ENCODE peak calls at places on chromosomes 4 and X, in five cellular contexts. One of them, this sample, is unnamed.

GRCh38 chrX:150942958-150943594 is 40.1 kb upstream of the HMGB3 start:
- DNase-seq in upper lobe of left lung: no peak
- DNase-seq in skeletal muscle cell: no peak
- DNase-seq in effector memory CD8-positive, alpha-beta T cell: no peak
- DNase-seq in stimulated activated CD4-positive, alpha-beta T cell treated with anti-CD3 and anti-CD28 coated beads, Interleukin-4, amount 100 ng/mL, for 1 hour: no peak
- DNase-seq in this sample: no peak

GRCh38 chr4:6856391-6856790 is 53.2 kb upstream of the TBC1D14 start:
- DNase-seq in upper lobe of left lung: no peak
- DNase-seq in skeletal muscle cell: no peak
- DNase-seq in effector memory CD8-positive, alpha-beta T cell: no peak
- DNase-seq in stimulated activated CD4-positive, alpha-beta T cell treated with anti-CD3 and anti-CD28 coated beads, Interleukin-4, amount 100 ng/mL, for 1 hour: no peak
- DNase-seq in this sample: no peak

GRCh38 chr4:183438458-183439113 is 5.8 kb upstream of the CDKN2AIP start:
- DNase-seq in upper lobe of left lung: no peak
- DNase-seq in skeletal muscle cell: peak
- DNase-seq in effector memory CD8-positive, alpha-beta T cell: no peak
- DNase-seq in stimulated activated CD4-positive, alpha-beta T cell treated with anti-CD3 and anti-CD28 coated beads, Interleukin-4, amount 100 ng/mL, for 1 hour: no peak
- DNase-seq in this sample: no peak

GRCh38 chr4:91630054-91630453 is 673.7 kb upstream of the GRID2 start:
- DNase-seq in upper lobe of left lung: no peak
- DNase-seq in skeletal muscle cell: no peak
- DNase-seq in effector memory CD8-positive, alpha-beta T cell: no peak
- DNase-seq in stimulated activated CD4-positive, alpha-beta T cell treated with anti-CD3 and anti-CD28 coated beads, Interleukin-4, amount 100 ng/mL, for 1 hour: no peak
- DNase-seq in this sample: no peak

GRCh38 chrX:153582896-153583295 is 16.0 kb downstream of the CCNQ start:
- DNase-seq in upper lobe of left lung: no peak
- DNase-seq in skeletal muscle cell: no peak
- DNase-seq in effector memory CD8-positive, alpha-beta T cell: peak
- DNase-seq in stimulated activated CD4-positive, alpha-beta T cell treated with anti-CD3 and anti-CD28 coated beads, Interleukin-4, amount 100 ng/mL, for 1 hour: peak
- DNase-seq in this sample: peak

GRCh38 chr4:177057191-177057590 is 252.5 kb upstream of the NEIL3 start:
- DNase-seq in upper lobe of left lung: no peak
- DNase-seq in skeletal muscle cell: no peak
- DNase-seq in effector memory CD8-positive, alpha-beta T cell: no peak
- DNase-seq in stimulated activated CD4-positive, alpha-beta T cell treated with anti-CD3 and anti-CD28 coated beads, Interleukin-4, amount 100 ng/mL, for 1 hour: no peak
- DNase-seq in this sample: no peak

GRCh38 chrX:20066968-20067708 is 49.6 kb downstream of the MAP7D2 start:
- DNase-seq in upper lobe of left lung: no peak
- DNase-seq in skeletal muscle cell: no peak
- DNase-seq in effector memory CD8-positive, alpha-beta T cell: peak
- DNase-seq in stimulated activated CD4-positive, alpha-beta T cell treated with anti-CD3 and anti-CD28 coated beads, Interleukin-4, amount 100 ng/mL, for 1 hour: no peak
- DNase-seq in this sample: no peak

GRCh38 chrX:129795584-129795983 is 15.8 kb downstream of the SASH3 start:
- DNase-seq in upper lobe of left lung: no peak
- DNase-seq in skeletal muscle cell: no peak
- DNase-seq in effector memory CD8-positive, alpha-beta T cell: no peak
- DNase-seq in stimulated activated CD4-positive, alpha-beta T cell treated with anti-CD3 and anti-CD28 coated beads, Interleukin-4, amount 100 ng/mL, for 1 hour: no peak
- DNase-seq in this sample: no peak

GRCh38 chr4:100022792-100023222 is 72.7 kb upstream of the H2AZ1 start:
- DNase-seq in upper lobe of left lung: no peak
- DNase-seq in skeletal muscle cell: no peak
- DNase-seq in effector memory CD8-positive, alpha-beta T cell: no peak
- DNase-seq in stimulated activated CD4-positive, alpha-beta T cell treated with anti-CD3 and anti-CD28 coated beads, Interleukin-4, amount 100 ng/mL, for 1 hour: no peak
- DNase-seq in this sample: no peak

GRCh38 chrX:153934473-153935325 is at the start of gene NAA10:
- DNase-seq in upper lobe of left lung: peak
- DNase-seq in skeletal muscle cell: no peak
- DNase-seq in effector memory CD8-positive, alpha-beta T cell: peak
- DNase-seq in stimulated activated CD4-positive, alpha-beta T cell treated with anti-CD3 and anti-CD28 coated beads, Interleukin-4, amount 100 ng/mL, for 1 hour: peak
- DNase-seq in this sample: peak

GRCh38 chr4:76681996-76682395 is 215.9 kb downstream of the SOWAHB start:
- DNase-seq in upper lobe of left lung: no peak
- DNase-seq in skeletal muscle cell: no peak
- DNase-seq in effector memory CD8-positive, alpha-beta T cell: no peak
- DNase-seq in stimulated activated CD4-positive, alpha-beta T cell treated with anti-CD3 and anti-CD28 coated beads, Interleukin-4, amount 100 ng/mL, for 1 hour: no peak
- DNase-seq in this sample: no peak

GRCh38 chrX:11273544-11273943 is 19.7 kb upstream of the AMELX start:
- DNase-seq in upper lobe of left lung: no peak
- DNase-seq in skeletal muscle cell: no peak
- DNase-seq in effector memory CD8-positive, alpha-beta T cell: no peak
- DNase-seq in stimulated activated CD4-positive, alpha-beta T cell treated with anti-CD3 and anti-CD28 coated beads, Interleukin-4, amount 100 ng/mL, for 1 hour: no peak
- DNase-seq in this sample: no peak

GRCh38 chrX:123361371-123361770 is 177.3 kb downstream of the GRIA3 start:
- DNase-seq in upper lobe of left lung: no peak
- DNase-seq in skeletal muscle cell: no peak
- DNase-seq in effector memory CD8-positive, alpha-beta T cell: no peak
- DNase-seq in stimulated activated CD4-positive, alpha-beta T cell treated with anti-CD3 and anti-CD28 coated beads, Interleukin-4, amount 100 ng/mL, for 1 hour: no peak
- DNase-seq in this sample: no peak

GRCh38 chr4:52660643-52661042 is 1.5 kb upstream of the USP46 start:
- DNase-seq in upper lobe of left lung: no peak
- DNase-seq in skeletal muscle cell: no peak
- DNase-seq in effector memory CD8-positive, alpha-beta T cell: no peak
- DNase-seq in stimulated activated CD4-positive, alpha-beta T cell treated with anti-CD3 and anti-CD28 coated beads, Interleukin-4, amount 100 ng/mL, for 1 hour: no peak
- DNase-seq in this sample: no peak

GRCh38 chr4:7757501-7758443 is 181.9 kb downstream of the AFAP1 start:
- DNase-seq in upper lobe of left lung: no peak
- DNase-seq in skeletal muscle cell: no peak
- DNase-seq in effector memory CD8-positive, alpha-beta T cell: no peak
- DNase-seq in stimulated activated CD4-positive, alpha-beta T cell treated with anti-CD3 and anti-CD28 coated beads, Interleukin-4, amount 100 ng/mL, for 1 hour: no peak
- DNase-seq in this sample: no peak

GRCh38 chrX:51893931-51894696 is 691 bp downstream of the MAGED1 start:
- DNase-seq in upper lobe of left lung: no peak
- DNase-seq in skeletal muscle cell: no peak
- DNase-seq in effector memory CD8-positive, alpha-beta T cell: no peak
- DNase-seq in stimulated activated CD4-positive, alpha-beta T cell treated with anti-CD3 and anti-CD28 coated beads, Interleukin-4, amount 100 ng/mL, for 1 hour: peak
- DNase-seq in this sample: no peak

GRCh38 chr4:10482913-10483312 is 25.7 kb upstream of the ZNF518B start:
- DNase-seq in upper lobe of left lung: no peak
- DNase-seq in skeletal muscle cell: no peak
- DNase-seq in effector memory CD8-positive, alpha-beta T cell: no peak
- DNase-seq in stimulated activated CD4-positive, alpha-beta T cell treated with anti-CD3 and anti-CD28 coated beads, Interleukin-4, amount 100 ng/mL, for 1 hour: no peak
- DNase-seq in this sample: no peak

GRCh38 chrX:51336584-51336983 is 4.0 kb downstream of the NUDT10 start:
- DNase-seq in upper lobe of left lung: no peak
- DNase-seq in skeletal muscle cell: no peak
- DNase-seq in effector memory CD8-positive, alpha-beta T cell: no peak
- DNase-seq in stimulated activated CD4-positive, alpha-beta T cell treated with anti-CD3 and anti-CD28 coated beads, Interleukin-4, amount 100 ng/mL, for 1 hour: peak
- DNase-seq in this sample: no peak

GRCh38 chr4:159698336-159698735 is 595.5 kb downstream of the RAPGEF2 start:
- DNase-seq in upper lobe of left lung: no peak
- DNase-seq in skeletal muscle cell: peak
- DNase-seq in effector memory CD8-positive, alpha-beta T cell: no peak
- DNase-seq in stimulated activated CD4-positive, alpha-beta T cell treated with anti-CD3 and anti-CD28 coated beads, Interleukin-4, amount 100 ng/mL, for 1 hour: no peak
- DNase-seq in this sample: no peak

GRCh38 chr4:94256833-94257232 is 49.2 kb downstream of the SMARCAD1 start:
- DNase-seq in upper lobe of left lung: no peak
- DNase-seq in skeletal muscle cell: no peak
- DNase-seq in effector memory CD8-positive, alpha-beta T cell: no peak
- DNase-seq in stimulated activated CD4-positive, alpha-beta T cell treated with anti-CD3 and anti-CD28 coated beads, Interleukin-4, amount 100 ng/mL, for 1 hour: no peak
- DNase-seq in this sample: no peak

GRCh38 chr4:5199912-5200311 is 148.6 kb downstream of the STK32B start:
- DNase-seq in upper lobe of left lung: no peak
- DNase-seq in skeletal muscle cell: no peak
- DNase-seq in effector memory CD8-positive, alpha-beta T cell: no peak
- DNase-seq in stimulated activated CD4-positive, alpha-beta T cell treated with anti-CD3 and anti-CD28 coated beads, Interleukin-4, amount 100 ng/mL, for 1 hour: no peak
- DNase-seq in this sample: no peak

GRCh38 chr4:24067781-24068193 is 177.9 kb upstream of the PPARGC1A start:
- DNase-seq in upper lobe of left lung: no peak
- DNase-seq in skeletal muscle cell: peak
- DNase-seq in effector memory CD8-positive, alpha-beta T cell: no peak
- DNase-seq in stimulated activated CD4-positive, alpha-beta T cell treated with anti-CD3 and anti-CD28 coated beads, Interleukin-4, amount 100 ng/mL, for 1 hour: no peak
- DNase-seq in this sample: no peak

GRCh38 chr4:122131562-122132157 is 20.5 kb upstream of the BLTP1 start:
- DNase-seq in upper lobe of left lung: no peak
- DNase-seq in skeletal muscle cell: no peak
- DNase-seq in effector memory CD8-positive, alpha-beta T cell: no peak
- DNase-seq in stimulated activated CD4-positive, alpha-beta T cell treated with anti-CD3 and anti-CD28 coated beads, Interleukin-4, amount 100 ng/mL, for 1 hour: no peak
- DNase-seq in this sample: no peak

GRCh38 chr4:20652226-20652836 is 47.9 kb upstream of the PACRGL start:
- DNase-seq in upper lobe of left lung: no peak
- DNase-seq in skeletal muscle cell: no peak
- DNase-seq in effector memory CD8-positive, alpha-beta T cell: no peak
- DNase-seq in stimulated activated CD4-positive, alpha-beta T cell treated with anti-CD3 and anti-CD28 coated beads, Interleukin-4, amount 100 ng/mL, for 1 hour: no peak
- DNase-seq in this sample: no peak

GRCh38 chr4:71026086-71026485 is 32.6 kb downstream of the DCK start:
- DNase-seq in upper lobe of left lung: no peak
- DNase-seq in skeletal muscle cell: peak
- DNase-seq in effector memory CD8-positive, alpha-beta T cell: no peak
- DNase-seq in stimulated activated CD4-positive, alpha-beta T cell treated with anti-CD3 and anti-CD28 coated beads, Interleukin-4, amount 100 ng/mL, for 1 hour: no peak
- DNase-seq in this sample: no peak